ENCODE peak calls at places on chromosome 1, in five cellular contexts. S is heart left ventricle, U is GM12878, W is prostate gland, N is A549. P is an unnamed sample.

GRCh38 chr1:118123436-118123835 is 61.6 kb downstream of the SPAG17 start:
- DNase-seq in S (no peak), U (no peak), W (no peak), N (no peak), P (no peak)

GRCh38 chr1:2257245-2257627 is 29.1 kb downstream of the SKI start:
- DNase-seq in S (no peak), U (no peak), W (no peak), N (no peak), P (no peak)

GRCh38 chr1:1031659-1032245 is 11.8 kb downstream of the AGRN start:
- DNase-seq in S (no peak), U (no peak), W (no peak), N (no peak), P (no peak)

GRCh38 chr1:113545210-113545609 is 154.9 kb downstream of the MAGI3 start:
- DNase-seq in S (no peak), U (no peak), W (no peak), N (no peak), P (no peak)

GRCh38 chr1:53442297-53442696 is 16.9 kb upstream of the DMRTB1 start:
- DNase-seq in S (no peak), U (no peak), W (no peak), N (no peak), P (peak)

GRCh38 chr1:8318436-8318835 is 522 bp downstream of the SLC45A1 start:
- DNase-seq in S (no peak), U (no peak), W (no peak), N (no peak), P (no peak)

GRCh38 chr1:194952171-194952570 is 1656.1 kb downstream of the KCNT2 start:
- DNase-seq in S (no peak), U (no peak), W (no peak), N (no peak), P (no peak)

GRCh38 chr1:59123081-59123675 is 173.7 kb upstream of the FGGY start:
- DNase-seq in S (no peak), U (no peak), W (no peak), N (no peak), P (no peak)

GRCh38 chr1:11802616-11802972 is 3.2 kb downstream of the MTHFR start:
- DNase-seq in S (peak), U (no peak), W (no peak), N (no peak), P (peak)

GRCh38 chr1:116164056-116164889 is 53.1 kb downstream of the MAB21L3 start:
- DNase-seq in S (peak), U (no peak), W (no peak), N (no peak), P (no peak)

GRCh38 chr1:58249729-58250586 is 296.6 kb downstream of the OMA1 start:
- DNase-seq in S (peak), U (no peak), W (no peak), N (no peak), P (peak)

GRCh38 chr1:27109103-27109822 is 45.7 kb downstream of the SLC9A1 start:
- DNase-seq in S (no peak), U (no peak), W (no peak), N (peak), P (peak)

GRCh38 chr1:111399792-111400610 is 27.5 kb downstream of the OVGP1 start:
- DNase-seq in S (peak), U (peak), W (peak), N (peak), P (peak)

GRCh38 chr1:155127105-155127671 is 488 bp upstream of the EFNA1 start:
- DNase-seq in S (no peak), U (no peak), W (peak), N (no peak), P (peak)
- TF ChIP-seq POLR2A in S (no peak), U (no peak), W (peak), N (no peak), P (no peak)

GRCh38 chr1:154778944-154779343 is 91.1 kb downstream of the KCNN3 start:
- DNase-seq in S (no peak), U (no peak), W (no peak), N (no peak), P (no peak)
- TF ChIP-seq POLR2A in S (no peak), U (no peak), W (no peak), N (no peak), P (no peak)

GRCh38 chr1:159010398-159010797 is 691 bp downstream of the IFI16 start:
- DNase-seq in S (no peak), U (no peak), W (no peak), N (no peak), P (no peak)

GRCh38 chr1:159008744-159009188 is 941 bp upstream of the IFI16 start:
- DNase-seq in S (no peak), U (peak), W (no peak), N (no peak), P (no peak)

GRCh38 chr1:159009287-159009686 is 420 bp upstream of the IFI16 start:
- DNase-seq in S (no peak), U (no peak), W (no peak), N (no peak), P (no peak)

GRCh38 chr1:159011701-159012100 is 2.0 kb downstream of the IFI16 start:
- DNase-seq in S (no peak), U (no peak), W (no peak), N (no peak), P (no peak)

DNA sequence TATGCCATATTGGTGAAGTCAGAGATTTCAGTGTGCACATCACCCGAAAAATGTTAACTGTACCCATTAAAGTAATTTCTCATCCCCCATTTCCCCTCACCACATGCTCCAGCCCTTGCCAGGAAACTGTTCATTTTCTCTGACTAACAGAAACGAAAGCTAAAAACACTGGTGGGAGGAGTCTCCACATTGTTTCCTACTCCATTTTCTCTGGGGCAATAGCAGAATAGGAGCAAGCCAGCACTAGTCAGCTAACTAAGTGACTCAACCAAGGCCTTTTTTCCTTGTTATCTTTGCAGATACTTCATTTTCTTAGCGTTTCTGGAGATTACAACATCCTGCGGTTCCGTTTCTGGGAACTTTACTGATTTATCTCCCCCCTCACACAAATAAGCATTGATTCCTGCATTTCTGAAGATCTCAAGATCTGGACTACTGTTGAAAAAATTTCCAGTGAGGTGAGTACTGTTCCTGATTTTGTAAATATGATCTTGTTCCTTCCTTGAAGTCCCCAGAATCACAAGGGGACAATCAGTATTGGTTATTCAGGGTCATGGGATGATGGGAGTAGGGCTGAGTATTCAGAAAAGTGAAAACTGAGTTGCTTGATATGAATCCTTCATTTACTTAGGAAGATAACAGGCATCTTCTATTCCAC is at the start of gene IFI16:
- DNase-seq in S (peak), U (peak), W (peak), N (peak), P (peak)
- TF ChIP-seq POLR2A in S (no peak), U (peak), W (peak), N (no peak), P (no peak)

GRCh38 chr1:6472391-6472790 is 6.4 kb upstream of the TNFRSF25 start:
- DNase-seq in S (no peak), U (no peak), W (no peak), N (no peak), P (peak)

GRCh38 chr1:6470132-6471085 is 4.4 kb upstream of the TNFRSF25 start:
- DNase-seq in S (no peak), U (no peak), W (no peak), N (no peak), P (no peak)

GRCh38 chr1:6471086-6471841 is 5.3 kb upstream of the TNFRSF25 start:
- DNase-seq in S (no peak), U (no peak), W (no peak), N (no peak), P (no peak)

GRCh38 chr1:6473156-6473555 is 7.2 kb upstream of the TNFRSF25 start:
- DNase-seq in S (no peak), U (no peak), W (no peak), N (no peak), P (no peak)

GRCh38 chr1:6471969-6472368 is 6.0 kb upstream of the TNFRSF25 start:
- DNase-seq in S (no peak), U (no peak), W (peak), N (no peak), P (no peak)
- TF ChIP-seq POLR2A in S (no peak), U (no peak), W (no peak), N (no peak), P (no peak)

GRCh38 chr1:227316456-227316855 is 1.8 kb downstream of the CDC42BPA start:
- DNase-seq in S (no peak), U (no peak), W (no peak), N (no peak), P (no peak)

GRCh38 chr1:227317541-227318002 is 720 bp downstream of the CDC42BPA start:
- DNase-seq in S (peak), U (no peak), W (peak), N (peak), P (peak)

GRCh38 chr1:227314014-227314848 is 4.1 kb downstream of the CDC42BPA start:
- DNase-seq in S (no peak), U (no peak), W (no peak), N (no peak), P (peak)

GRCh38 chr1:227316941-227317540 is 1.3 kb downstream of the CDC42BPA start:
- DNase-seq in S (peak), U (no peak), W (no peak), N (no peak), P (peak)

DNA sequence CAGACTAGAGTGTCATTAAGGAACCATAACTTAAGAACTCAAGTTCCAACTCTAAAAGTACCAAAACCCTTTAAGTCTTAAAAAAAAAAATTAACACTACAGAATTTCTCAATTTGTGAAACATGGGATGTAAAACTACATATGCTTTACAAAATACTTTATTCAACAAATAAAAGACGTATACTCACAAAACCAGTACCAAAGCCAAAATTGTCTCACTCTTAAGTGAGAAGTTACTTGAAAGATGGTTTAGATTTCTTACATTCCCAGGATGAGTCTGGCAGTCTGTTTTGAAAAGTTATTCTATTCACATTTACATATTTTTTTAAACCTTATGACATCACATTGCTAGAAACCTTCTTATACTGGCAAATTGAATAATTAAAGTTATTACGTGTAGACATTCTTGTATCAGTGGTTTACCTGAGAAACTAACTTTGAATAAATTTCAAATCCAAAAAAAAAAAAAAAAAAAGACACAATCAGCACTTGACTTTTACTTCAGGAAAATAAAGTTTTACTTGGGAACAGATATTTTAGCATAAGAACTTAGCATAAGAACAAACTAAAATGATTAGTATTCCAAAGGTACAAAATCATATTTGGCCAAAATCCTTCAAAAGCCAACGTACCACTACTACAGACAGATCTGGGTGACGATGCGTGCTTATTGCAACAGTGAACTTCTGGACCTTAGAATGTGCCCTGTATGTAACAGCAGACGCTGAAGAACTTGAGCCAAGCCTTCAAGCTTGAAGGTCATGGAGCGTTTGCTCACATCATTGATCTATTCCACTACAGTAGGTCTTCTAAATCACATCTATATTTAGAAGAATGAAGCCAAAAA is 2.6 kb downstream of the CDC42BPA start:
- DNase-seq in S (no peak), U (no peak), W (peak), N (peak), P (peak)
- TF ChIP-seq POLR2A in S (no peak), U (no peak), W (no peak), N (no peak), P (no peak)

GRCh38 chr1:183233113-183233512 is 47.0 kb downstream of the LAMC2 start:
- DNase-seq in S (no peak), U (no peak), W (no peak), N (no peak), P (no peak)

GRCh38 chr1:183235503-183235902 is 49.4 kb downstream of the LAMC2 start:
- DNase-seq in S (no peak), U (no peak), W (no peak), N (no peak), P (no peak)

GRCh38 chr1:183236158-183236725 is 50.2 kb downstream of the LAMC2 start:
- DNase-seq in S (no peak), U (no peak), W (no peak), N (no peak), P (no peak)

GRCh38 chr1:183237046-183237445 is 51.0 kb downstream of the LAMC2 start:
- DNase-seq in S (no peak), U (no peak), W (no peak), N (no peak), P (no peak)

DNA sequence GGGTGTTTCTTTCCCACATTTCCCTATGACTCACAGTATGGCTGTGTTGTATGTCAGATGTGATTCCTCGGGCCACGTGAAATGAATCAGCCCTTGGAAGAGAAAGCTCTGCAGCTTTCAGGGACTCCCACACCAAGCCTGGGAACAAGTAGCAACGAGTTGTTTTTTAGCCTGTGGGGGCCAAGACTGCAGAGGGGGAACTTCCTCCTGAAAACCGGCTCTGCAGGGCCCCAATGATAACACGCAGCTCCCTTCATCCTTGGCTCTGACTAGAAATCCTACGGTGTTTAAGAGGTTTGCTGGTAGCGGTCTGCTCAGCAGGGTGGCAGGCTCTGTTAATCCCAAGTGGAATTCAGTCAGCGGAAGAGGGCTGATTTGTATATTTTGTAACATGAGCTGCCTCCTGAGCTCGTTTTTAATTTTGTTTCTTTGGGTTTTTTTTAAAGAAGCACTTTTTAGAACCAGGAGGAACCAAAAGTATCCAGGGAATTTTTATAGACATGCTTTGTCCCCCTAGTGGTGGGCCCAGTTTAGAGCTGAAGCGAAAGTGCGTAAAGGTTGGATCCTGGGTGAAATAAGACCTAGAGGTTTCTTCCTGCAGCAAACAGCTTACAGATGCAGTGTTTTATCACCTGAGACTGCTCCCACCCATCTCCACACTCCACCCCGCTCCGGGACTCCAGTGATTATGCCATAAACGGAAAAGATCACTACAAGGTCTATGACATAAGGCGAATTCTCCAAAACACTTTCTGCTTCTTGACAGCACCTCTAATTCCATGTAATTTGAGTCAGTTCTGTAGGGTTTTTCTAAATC is 48.8 kb downstream of the LAMC2 start:
- DNase-seq in S (peak), U (no peak), W (peak), N (peak), P (peak)
- TF ChIP-seq POLR2A in S (no peak), U (no peak), W (peak), N (no peak), P (no peak)

DNA sequence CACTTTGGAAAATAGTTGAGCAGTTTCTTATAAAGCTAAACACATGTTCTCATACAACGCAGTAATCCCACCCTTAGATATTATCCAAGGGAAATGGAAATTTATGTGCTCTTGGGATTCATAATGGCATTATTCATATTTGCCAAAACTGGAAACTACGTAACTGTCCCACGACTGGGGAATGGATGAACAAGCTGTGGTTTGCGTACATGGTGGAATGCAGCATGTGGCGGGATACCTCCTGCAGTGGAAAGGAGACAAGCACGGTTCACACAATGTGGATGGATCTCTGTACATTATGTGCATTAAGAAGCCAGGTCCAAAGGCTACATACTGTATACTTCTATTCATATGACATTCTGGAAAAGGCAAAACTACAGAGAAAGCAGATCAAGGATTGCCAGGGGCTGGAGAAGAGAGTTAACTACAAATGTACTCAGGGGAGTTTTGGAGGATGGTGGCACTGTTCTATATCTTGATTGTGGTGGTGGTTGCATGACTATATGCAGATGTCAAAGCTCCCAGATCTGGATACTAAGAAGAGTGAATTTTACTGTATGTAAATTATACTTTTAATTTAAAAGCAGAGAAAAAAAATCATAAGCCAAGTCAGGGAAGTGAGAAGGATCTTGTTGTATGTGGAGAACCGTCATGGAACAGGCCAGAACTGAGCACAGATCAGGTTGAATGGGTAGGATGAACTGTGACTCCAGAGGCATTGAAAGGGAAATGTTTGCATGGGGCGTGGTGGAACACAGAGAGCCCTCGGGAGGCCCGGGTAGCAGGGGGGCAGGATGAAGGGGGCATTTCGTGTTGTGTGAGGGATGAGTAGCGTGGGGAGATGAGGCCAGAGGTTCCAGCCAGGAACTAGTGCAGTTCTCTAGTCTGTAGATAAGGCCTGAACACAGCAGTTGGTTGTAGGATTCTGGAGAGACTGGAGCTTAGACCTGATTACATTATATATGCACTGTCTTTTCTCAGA is 90.7 kb downstream of the GALNT2 start:
- DNase-seq in S (peak), U (no peak), W (no peak), N (no peak), P (peak)
- TF ChIP-seq POLR2A in S (no peak), U (no peak), W (no peak), N (no peak), P (no peak)

DNA sequence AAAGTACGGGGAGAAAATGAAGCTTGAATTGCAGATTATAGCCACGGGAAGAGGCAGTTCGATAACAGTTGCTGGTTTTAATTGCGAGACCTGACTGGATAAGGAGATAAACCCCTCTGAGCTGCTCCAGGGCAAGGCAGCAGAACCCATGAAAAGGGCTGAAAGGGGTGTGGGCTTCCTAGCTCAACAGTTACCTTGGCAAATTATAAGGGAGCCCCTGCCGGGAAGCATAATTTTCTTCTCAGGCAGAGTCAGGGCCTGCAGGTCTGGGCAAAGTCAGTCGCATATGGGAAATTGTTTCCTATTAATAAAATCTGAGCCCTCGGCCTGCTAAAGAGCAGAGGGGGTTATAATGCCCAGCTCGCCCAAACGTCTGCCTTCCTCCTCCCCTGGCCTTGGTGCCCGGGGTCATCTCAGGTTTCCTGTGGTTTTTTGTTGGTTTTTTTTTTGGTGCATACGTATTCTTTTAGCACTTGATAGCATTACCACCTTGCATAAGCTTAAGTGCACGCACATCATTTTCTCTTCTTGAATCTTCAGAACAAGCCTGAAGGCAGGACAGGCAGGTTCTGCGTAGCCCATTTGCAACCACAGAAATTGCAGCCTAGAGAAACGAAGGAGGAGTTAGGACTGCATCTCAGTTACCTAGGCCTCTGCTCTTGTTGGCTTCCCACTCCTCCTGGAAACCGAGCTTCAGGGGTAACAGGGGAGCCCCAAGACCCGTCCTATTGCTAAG is 33.9 kb upstream of the SELENON start:
- DNase-seq in S (no peak), U (no peak), W (no peak), N (no peak), P (no peak)
- TF ChIP-seq POLR2A in S (no peak), U (no peak), W (no peak), N (no peak), P (no peak)

GRCh38 chr1:248825573-248825908 is 174 bp downstream of the SH3BP5L start:
- DNase-seq in S (no peak), U (no peak), W (no peak), N (no peak), P (no peak)
- TF ChIP-seq POLR2A in S (no peak), U (no peak), W (peak), N (peak), P (no peak)

GRCh38 chr1:175470078-175470477 is 273.3 kb downstream of the TNR start:
- DNase-seq in S (no peak), U (no peak), W (no peak), N (no peak), P (no peak)
- TF ChIP-seq POLR2A in S (no peak), U (no peak), W (no peak), N (no peak), P (no peak)

P was measured in erythroblast.